ENCODE peak calls at places on chromosomes 12 and 14, in nine cellular contexts. One of them, this sample, is unnamed.

GRCh38 chr14:28751467-28752058 is 15.0 kb upstream of the FOXG1 start:
- DNase-seq in psoas muscle: no peak
- DNase-seq in sciatic nerve: no peak
- DNase-seq in stimulated activated CD4-positive, alpha-beta T cell treated with anti-CD3 and anti-CD28 coated beads, Interleukin-4, amount 100 ng/mL, for 4 hours: no peak
- DNase-seq in progenitor cell of endocrine pancreas: peak
- DNase-seq in NCI-H1092: peak
- DNase-seq in neural crest cell: peak
- DNase-seq in RPMI7951: peak
- DNase-seq in fibroblast of pulmonary artery: peak
- DNase-seq in this sample: peak

GRCh38 chr12:128976120-128976519 is 122.8 kb downstream of the GLT1D1 start:
- DNase-seq in RPMI7951: peak
- DNase-seq in sciatic nerve: no peak
- DNase-seq in fibroblast of pulmonary artery: no peak
- DNase-seq in psoas muscle: no peak
- DNase-seq in NCI-H1092: no peak
- DNase-seq in stimulated activated CD4-positive, alpha-beta T cell treated with anti-CD3 and anti-CD28 coated beads, Interleukin-4, amount 100 ng/mL, for 4 hours: no peak
- DNase-seq in neural crest cell: peak
- DNase-seq in progenitor cell of endocrine pancreas: peak
- DNase-seq in this sample: no peak

GRCh38 chr14:57937681-57938080 is 71.8 kb upstream of the SLC35F4 start:
- DNase-seq in neural crest cell: no peak
- DNase-seq in stimulated activated CD4-positive, alpha-beta T cell treated with anti-CD3 and anti-CD28 coated beads, Interleukin-4, amount 100 ng/mL, for 4 hours: no peak
- DNase-seq in psoas muscle: no peak
- DNase-seq in progenitor cell of endocrine pancreas: no peak
- DNase-seq in NCI-H1092: no peak
- DNase-seq in sciatic nerve: no peak
- DNase-seq in RPMI7951: no peak
- DNase-seq in fibroblast of pulmonary artery: no peak
- DNase-seq in this sample: no peak

GRCh38 chr12:6347367-6348338 is 5.8 kb upstream of the TNFRSF1A start:
- DNase-seq in RPMI7951: peak
- DNase-seq in sciatic nerve: no peak
- DNase-seq in neural crest cell: no peak
- DNase-seq in psoas muscle: peak
- DNase-seq in NCI-H1092: no peak
- DNase-seq in progenitor cell of endocrine pancreas: no peak
- DNase-seq in stimulated activated CD4-positive, alpha-beta T cell treated with anti-CD3 and anti-CD28 coated beads, Interleukin-4, amount 100 ng/mL, for 4 hours: no peak
- DNase-seq in fibroblast of pulmonary artery: peak
- DNase-seq in this sample: peak

GRCh38 chr12:110754101-110754793 is 11.6 kb upstream of the PPP1CC start:
- DNase-seq in progenitor cell of endocrine pancreas: no peak
- DNase-seq in fibroblast of pulmonary artery: peak
- DNase-seq in psoas muscle: peak
- DNase-seq in sciatic nerve: no peak
- DNase-seq in stimulated activated CD4-positive, alpha-beta T cell treated with anti-CD3 and anti-CD28 coated beads, Interleukin-4, amount 100 ng/mL, for 4 hours: no peak
- DNase-seq in neural crest cell: no peak
- DNase-seq in NCI-H1092: no peak
- DNase-seq in RPMI7951: peak
- DNase-seq in this sample: no peak

GRCh38 chr14:101918125-101918989 is 46.0 kb upstream of the DYNC1H1 start:
- DNase-seq in neural crest cell: no peak
- DNase-seq in sciatic nerve: peak
- DNase-seq in RPMI7951: no peak
- DNase-seq in progenitor cell of endocrine pancreas: no peak
- DNase-seq in fibroblast of pulmonary artery: no peak
- DNase-seq in psoas muscle: no peak
- DNase-seq in stimulated activated CD4-positive, alpha-beta T cell treated with anti-CD3 and anti-CD28 coated beads, Interleukin-4, amount 100 ng/mL, for 4 hours: no peak
- DNase-seq in NCI-H1092: no peak
- DNase-seq in this sample: no peak

GRCh38 chr12:106058256-106059182 is 80.2 kb downstream of the NUAK1 start:
- DNase-seq in neural crest cell: no peak
- DNase-seq in progenitor cell of endocrine pancreas: no peak
- DNase-seq in RPMI7951: peak
- DNase-seq in fibroblast of pulmonary artery: peak
- DNase-seq in NCI-H1092: no peak
- DNase-seq in sciatic nerve: no peak
- DNase-seq in psoas muscle: no peak
- DNase-seq in stimulated activated CD4-positive, alpha-beta T cell treated with anti-CD3 and anti-CD28 coated beads, Interleukin-4, amount 100 ng/mL, for 4 hours: no peak
- DNase-seq in this sample: no peak

GRCh38 chr14:60327447-60328331 is 78.7 kb downstream of the PPM1A start:
- DNase-seq in sciatic nerve: peak
- DNase-seq in neural crest cell: no peak
- DNase-seq in fibroblast of pulmonary artery: peak
- DNase-seq in psoas muscle: peak
- DNase-seq in RPMI7951: no peak
- DNase-seq in progenitor cell of endocrine pancreas: peak
- DNase-seq in NCI-H1092: peak
- DNase-seq in stimulated activated CD4-positive, alpha-beta T cell treated with anti-CD3 and anti-CD28 coated beads, Interleukin-4, amount 100 ng/mL, for 4 hours: peak
- DNase-seq in this sample: no peak

GRCh38 chr12:19507823-19508222 is 68.5 kb downstream of the AEBP2 start:
- DNase-seq in progenitor cell of endocrine pancreas: no peak
- DNase-seq in psoas muscle: no peak
- DNase-seq in RPMI7951: no peak
- DNase-seq in NCI-H1092: no peak
- DNase-seq in stimulated activated CD4-positive, alpha-beta T cell treated with anti-CD3 and anti-CD28 coated beads, Interleukin-4, amount 100 ng/mL, for 4 hours: no peak
- DNase-seq in neural crest cell: no peak
- DNase-seq in sciatic nerve: no peak
- DNase-seq in fibroblast of pulmonary artery: peak
- DNase-seq in this sample: peak

GRCh38 chr14:23164949-23165348 is 18.5 kb downstream of the SLC7A8 start:
- DNase-seq in stimulated activated CD4-positive, alpha-beta T cell treated with anti-CD3 and anti-CD28 coated beads, Interleukin-4, amount 100 ng/mL, for 4 hours: no peak
- DNase-seq in neural crest cell: no peak
- DNase-seq in fibroblast of pulmonary artery: no peak
- DNase-seq in progenitor cell of endocrine pancreas: no peak
- DNase-seq in NCI-H1092: no peak
- DNase-seq in RPMI7951: no peak
- DNase-seq in sciatic nerve: no peak
- DNase-seq in psoas muscle: no peak
- DNase-seq in this sample: no peak

GRCh38 chr14:50366589-50366988 is 30.1 kb downstream of the CDKL1 start:
- DNase-seq in progenitor cell of endocrine pancreas: no peak
- DNase-seq in neural crest cell: no peak
- DNase-seq in fibroblast of pulmonary artery: no peak
- DNase-seq in NCI-H1092: no peak
- DNase-seq in stimulated activated CD4-positive, alpha-beta T cell treated with anti-CD3 and anti-CD28 coated beads, Interleukin-4, amount 100 ng/mL, for 4 hours: no peak
- DNase-seq in psoas muscle: no peak
- DNase-seq in sciatic nerve: no peak
- DNase-seq in RPMI7951: no peak
- DNase-seq in this sample: no peak

GRCh38 chr12:110677982-110678381 is 10.9 kb downstream of the HVCN1 start:
- DNase-seq in sciatic nerve: no peak
- DNase-seq in psoas muscle: no peak
- DNase-seq in RPMI7951: no peak
- DNase-seq in neural crest cell: no peak
- DNase-seq in stimulated activated CD4-positive, alpha-beta T cell treated with anti-CD3 and anti-CD28 coated beads, Interleukin-4, amount 100 ng/mL, for 4 hours: no peak
- DNase-seq in progenitor cell of endocrine pancreas: no peak
- DNase-seq in NCI-H1092: no peak
- DNase-seq in fibroblast of pulmonary artery: no peak
- DNase-seq in this sample: no peak

GRCh38 chr12:123967121-123967586 is 5.5 kb downstream of the CCDC92 start:
- DNase-seq in sciatic nerve: no peak
- DNase-seq in stimulated activated CD4-positive, alpha-beta T cell treated with anti-CD3 and anti-CD28 coated beads, Interleukin-4, amount 100 ng/mL, for 4 hours: no peak
- DNase-seq in psoas muscle: no peak
- DNase-seq in NCI-H1092: no peak
- DNase-seq in progenitor cell of endocrine pancreas: no peak
- DNase-seq in neural crest cell: no peak
- DNase-seq in RPMI7951: no peak
- DNase-seq in fibroblast of pulmonary artery: no peak
- DNase-seq in this sample: no peak

GRCh38 chr12:100365411-100365810 is 8.5 kb downstream of the SLC17A8 start:
- DNase-seq in RPMI7951: no peak
- DNase-seq in fibroblast of pulmonary artery: no peak
- DNase-seq in NCI-H1092: no peak
- DNase-seq in stimulated activated CD4-positive, alpha-beta T cell treated with anti-CD3 and anti-CD28 coated beads, Interleukin-4, amount 100 ng/mL, for 4 hours: no peak
- DNase-seq in psoas muscle: no peak
- DNase-seq in neural crest cell: no peak
- DNase-seq in sciatic nerve: no peak
- DNase-seq in progenitor cell of endocrine pancreas: no peak
- DNase-seq in this sample: peak

GRCh38 chr12:44375694-44376093 is 500.4 kb downstream of the NELL2 start:
- DNase-seq in fibroblast of pulmonary artery: no peak
- DNase-seq in sciatic nerve: no peak
- DNase-seq in psoas muscle: no peak
- DNase-seq in RPMI7951: no peak
- DNase-seq in stimulated activated CD4-positive, alpha-beta T cell treated with anti-CD3 and anti-CD28 coated beads, Interleukin-4, amount 100 ng/mL, for 4 hours: no peak
- DNase-seq in progenitor cell of endocrine pancreas: no peak
- DNase-seq in NCI-H1092: no peak
- DNase-seq in neural crest cell: no peak
- DNase-seq in this sample: no peak

GRCh38 chr12:120529641-120530314 is 820 bp upstream of the COQ5 start:
- DNase-seq in stimulated activated CD4-positive, alpha-beta T cell treated with anti-CD3 and anti-CD28 coated beads, Interleukin-4, amount 100 ng/mL, for 4 hours: no peak
- DNase-seq in sciatic nerve: no peak
- DNase-seq in fibroblast of pulmonary artery: peak
- DNase-seq in NCI-H1092: no peak
- DNase-seq in RPMI7951: peak
- DNase-seq in psoas muscle: no peak
- DNase-seq in progenitor cell of endocrine pancreas: no peak
- DNase-seq in neural crest cell: no peak
- DNase-seq in this sample: peak

GRCh38 chr12:32312049-32312670 is 87.2 kb upstream of the FGD4 start:
- DNase-seq in NCI-H1092: peak
- DNase-seq in fibroblast of pulmonary artery: peak
- DNase-seq in progenitor cell of endocrine pancreas: no peak
- DNase-seq in RPMI7951: peak
- DNase-seq in sciatic nerve: no peak
- DNase-seq in psoas muscle: no peak
- DNase-seq in neural crest cell: no peak
- DNase-seq in stimulated activated CD4-positive, alpha-beta T cell treated with anti-CD3 and anti-CD28 coated beads, Interleukin-4, amount 100 ng/mL, for 4 hours: no peak
- DNase-seq in this sample: peak

GRCh38 chr12:24838531-24838950 is 110.4 kb downstream of the BCAT1 start:
- DNase-seq in RPMI7951: peak
- DNase-seq in stimulated activated CD4-positive, alpha-beta T cell treated with anti-CD3 and anti-CD28 coated beads, Interleukin-4, amount 100 ng/mL, for 4 hours: no peak
- DNase-seq in progenitor cell of endocrine pancreas: no peak
- DNase-seq in NCI-H1092: no peak
- DNase-seq in fibroblast of pulmonary artery: peak
- DNase-seq in sciatic nerve: no peak
- DNase-seq in neural crest cell: no peak
- DNase-seq in psoas muscle: peak
- DNase-seq in this sample: no peak

GRCh38 chr14:105047283-105048016 is 17.8 kb downstream of the GPR132 start:
- DNase-seq in progenitor cell of endocrine pancreas: no peak
- DNase-seq in stimulated activated CD4-positive, alpha-beta T cell treated with anti-CD3 and anti-CD28 coated beads, Interleukin-4, amount 100 ng/mL, for 4 hours: no peak
- DNase-seq in neural crest cell: no peak
- DNase-seq in RPMI7951: no peak
- DNase-seq in sciatic nerve: no peak
- DNase-seq in fibroblast of pulmonary artery: no peak
- DNase-seq in psoas muscle: no peak
- DNase-seq in NCI-H1092: no peak
- DNase-seq in this sample: no peak

GRCh38 chr12:77013091-77013490 is 52.3 kb downstream of the E2F7 start:
- DNase-seq in psoas muscle: no peak
- DNase-seq in sciatic nerve: no peak
- DNase-seq in neural crest cell: no peak
- DNase-seq in NCI-H1092: no peak
- DNase-seq in stimulated activated CD4-positive, alpha-beta T cell treated with anti-CD3 and anti-CD28 coated beads, Interleukin-4, amount 100 ng/mL, for 4 hours: no peak
- DNase-seq in fibroblast of pulmonary artery: no peak
- DNase-seq in RPMI7951: no peak
- DNase-seq in progenitor cell of endocrine pancreas: no peak
- DNase-seq in this sample: no peak

GRCh38 chr12:41051909-41052308 is 136.2 kb upstream of the PDZRN4 start:
- DNase-seq in fibroblast of pulmonary artery: no peak
- DNase-seq in NCI-H1092: no peak
- DNase-seq in sciatic nerve: no peak
- DNase-seq in progenitor cell of endocrine pancreas: no peak
- DNase-seq in RPMI7951: no peak
- DNase-seq in psoas muscle: no peak
- DNase-seq in stimulated activated CD4-positive, alpha-beta T cell treated with anti-CD3 and anti-CD28 coated beads, Interleukin-4, amount 100 ng/mL, for 4 hours: no peak
- DNase-seq in neural crest cell: no peak
- DNase-seq in this sample: peak

GRCh38 chr14:89221109-89221508 is 195.9 kb downstream of the FOXN3 start:
- DNase-seq in progenitor cell of endocrine pancreas: no peak
- DNase-seq in RPMI7951: peak
- DNase-seq in stimulated activated CD4-positive, alpha-beta T cell treated with anti-CD3 and anti-CD28 coated beads, Interleukin-4, amount 100 ng/mL, for 4 hours: no peak
- DNase-seq in fibroblast of pulmonary artery: peak
- DNase-seq in NCI-H1092: peak
- DNase-seq in sciatic nerve: no peak
- DNase-seq in neural crest cell: no peak
- DNase-seq in psoas muscle: no peak
- DNase-seq in this sample: peak

GRCh38 chr12:27542628-27543027 is 18.6 kb downstream of the PPFIBP1 start:
- DNase-seq in progenitor cell of endocrine pancreas: no peak
- DNase-seq in psoas muscle: no peak
- DNase-seq in RPMI7951: peak
- DNase-seq in NCI-H1092: no peak
- DNase-seq in fibroblast of pulmonary artery: peak
- DNase-seq in neural crest cell: no peak
- DNase-seq in stimulated activated CD4-positive, alpha-beta T cell treated with anti-CD3 and anti-CD28 coated beads, Interleukin-4, amount 100 ng/mL, for 4 hours: no peak
- DNase-seq in sciatic nerve: no peak
- DNase-seq in this sample: no peak

GRCh38 chr14:63134801-63135200 is 69.4 kb upstream of the RHOJ start:
- DNase-seq in stimulated activated CD4-positive, alpha-beta T cell treated with anti-CD3 and anti-CD28 coated beads, Interleukin-4, amount 100 ng/mL, for 4 hours: no peak
- DNase-seq in neural crest cell: no peak
- DNase-seq in RPMI7951: peak
- DNase-seq in NCI-H1092: peak
- DNase-seq in progenitor cell of endocrine pancreas: no peak
- DNase-seq in fibroblast of pulmonary artery: peak
- DNase-seq in sciatic nerve: no peak
- DNase-seq in psoas muscle: no peak
- DNase-seq in this sample: peak

GRCh38 chr12:28908646-28909045 is 240.4 kb upstream of the FAR2 start:
- DNase-seq in sciatic nerve: no peak
- DNase-seq in neural crest cell: no peak
- DNase-seq in progenitor cell of endocrine pancreas: no peak
- DNase-seq in fibroblast of pulmonary artery: no peak
- DNase-seq in NCI-H1092: no peak
- DNase-seq in psoas muscle: no peak
- DNase-seq in RPMI7951: no peak
- DNase-seq in stimulated activated CD4-positive, alpha-beta T cell treated with anti-CD3 and anti-CD28 coated beads, Interleukin-4, amount 100 ng/mL, for 4 hours: no peak
- DNase-seq in this sample: no peak

GRCh38 chr14:49594347-49595089 is 4.2 kb upstream of the LRR1 start:
- DNase-seq in progenitor cell of endocrine pancreas: no peak
- DNase-seq in fibroblast of pulmonary artery: peak
- DNase-seq in neural crest cell: no peak
- DNase-seq in stimulated activated CD4-positive, alpha-beta T cell treated with anti-CD3 and anti-CD28 coated beads, Interleukin-4, amount 100 ng/mL, for 4 hours: no peak
- DNase-seq in psoas muscle: no peak
- DNase-seq in NCI-H1092: no peak
- DNase-seq in RPMI7951: peak
- DNase-seq in sciatic nerve: no peak
- DNase-seq in this sample: peak

GRCh38 chr12:34327671-34328070 is 305.4 kb downstream of the ALG10 start:
- DNase-seq in stimulated activated CD4-positive, alpha-beta T cell treated with anti-CD3 and anti-CD28 coated beads, Interleukin-4, amount 100 ng/mL, for 4 hours: no peak
- DNase-seq in psoas muscle: no peak
- DNase-seq in sciatic nerve: no peak
- DNase-seq in RPMI7951: no peak
- DNase-seq in fibroblast of pulmonary artery: no peak
- DNase-seq in neural crest cell: no peak
- DNase-seq in NCI-H1092: no peak
- DNase-seq in progenitor cell of endocrine pancreas: no peak
- DNase-seq in this sample: no peak

GRCh38 chr12:86683568-86683991 is 427.4 kb upstream of the MGAT4C start:
- DNase-seq in stimulated activated CD4-positive, alpha-beta T cell treated with anti-CD3 and anti-CD28 coated beads, Interleukin-4, amount 100 ng/mL, for 4 hours: no peak
- DNase-seq in psoas muscle: no peak
- DNase-seq in progenitor cell of endocrine pancreas: no peak
- DNase-seq in sciatic nerve: no peak
- DNase-seq in fibroblast of pulmonary artery: peak
- DNase-seq in NCI-H1092: no peak
- DNase-seq in neural crest cell: no peak
- DNase-seq in RPMI7951: peak
- DNase-seq in this sample: no peak

GRCh38 chr14:35883677-35884293 is 57.6 kb downstream of the BRMS1L start:
- DNase-seq in NCI-H1092: peak
- DNase-seq in progenitor cell of endocrine pancreas: no peak
- DNase-seq in fibroblast of pulmonary artery: peak
- DNase-seq in RPMI7951: peak
- DNase-seq in neural crest cell: peak
- DNase-seq in psoas muscle: no peak
- DNase-seq in stimulated activated CD4-positive, alpha-beta T cell treated with anti-CD3 and anti-CD28 coated beads, Interleukin-4, amount 100 ng/mL, for 4 hours: peak
- DNase-seq in sciatic nerve: no peak
- DNase-seq in this sample: no peak

GRCh38 chr12:109065154-109065852 is 12.9 kb downstream of the USP30 start:
- DNase-seq in psoas muscle: no peak
- DNase-seq in sciatic nerve: no peak
- DNase-seq in progenitor cell of endocrine pancreas: no peak
- DNase-seq in stimulated activated CD4-positive, alpha-beta T cell treated with anti-CD3 and anti-CD28 coated beads, Interleukin-4, amount 100 ng/mL, for 4 hours: no peak
- DNase-seq in NCI-H1092: no peak
- DNase-seq in fibroblast of pulmonary artery: no peak
- DNase-seq in RPMI7951: no peak
- DNase-seq in neural crest cell: no peak
- DNase-seq in this sample: no peak

GRCh38 chr14:94320243-94320642 is 2.9 kb downstream of the SERPINA6 start:
- DNase-seq in neural crest cell: no peak
- DNase-seq in sciatic nerve: no peak
- DNase-seq in psoas muscle: no peak
- DNase-seq in NCI-H1092: no peak
- DNase-seq in RPMI7951: no peak
- DNase-seq in fibroblast of pulmonary artery: no peak
- DNase-seq in stimulated activated CD4-positive, alpha-beta T cell treated with anti-CD3 and anti-CD28 coated beads, Interleukin-4, amount 100 ng/mL, for 4 hours: no peak
- DNase-seq in progenitor cell of endocrine pancreas: no peak
- DNase-seq in this sample: no peak